ENCODE peak calls at places on chromosomes 13 and 19, in four cellular contexts. Z, X, D and Q are unnamed samples.

GRCh38 chr13:111658150-111659100 is 338.0 kb downstream of the TEX29 start:
- DNase-seq in Z (peak; percentile 58), X (no peak), D (peak; percentile 3), Q (no peak)

GRCh38 chr19:51799311-51799997 is 4.5 kb downstream of the FPR3 start:
- DNase-seq in Z (peak; percentile 31), X (no peak), D (peak; percentile 93), Q (no peak)

GRCh38 chr13:44759222-44759721 is 183.1 kb upstream of the TSC22D1 start:
- DNase-seq in Z (no peak), X (no peak), D (no peak), Q (no peak)

GRCh38 chr19:14686411-14686810 is 3.4 kb upstream of the ZNF333 start:
- DNase-seq in Z (no peak), X (no peak), D (no peak), Q (no peak)

GRCh38 chr19:58409010-58409790 is 751 bp downstream of the ZNF584 start:
- DNase-seq in Z (no peak), X (no peak), D (peak; percentile 41), Q (no peak)

GRCh38 chr13:73809561-73809960 is 324.6 kb downstream of the KLF12 start:
- DNase-seq in Z (no peak), X (no peak), D (no peak), Q (no peak)

GRCh38 chr13:83881917-83882625 is at the start of gene SLITRK1:
- DNase-seq in Z (peak; percentile 39), X (no peak), D (no peak), Q (peak; percentile 8)

GRCh38 chr13:113083402-113084061 is 22.1 kb upstream of the F7 start:
- DNase-seq in Z (peak; percentile 70), X (no peak), D (no peak), Q (no peak)

GRCh38 chr19:3510727-3511126 is 4.6 kb downstream of the FZR1 start:
- DNase-seq in Z (peak; percentile 66), X (no peak), D (no peak), Q (no peak)
- H3K9me3 ChIP-seq in Z (no peaks in the 10 kb centered on the region), X (no peaks in the 10 kb centered on the region), D (no peaks in the 10 kb centered on the region), Q (no peaks in the 10 kb centered on the region)

GRCh38 chr19:44496711-44497110 is 3.6 kb downstream of the ZNF180 start:
- DNase-seq in Z (no peak), X (no peak), D (no peak), Q (no peak)
- H3K9me3 ChIP-seq in Z (peaks cover 71% of the 10 kb centered on the region), X (peaks cover 87% of the 10 kb centered on the region), D (peaks cover 65% of the 10 kb centered on the region), Q (peaks cover 43% of the 10 kb centered on the region)

GRCh38 chr19:50044922-50045321 is 19.1 kb downstream of the ZNF473 start:
- DNase-seq in Z (no peak), X (no peak), D (no peak), Q (no peak)
- H3K9me3 ChIP-seq in Z (peaks cover 25% of the 10 kb centered on the region), X (peaks cover 100% of the 10 kb centered on the region), D (peaks cover 35% of the 10 kb centered on the region), Q (peaks cover 6% of the 10 kb centered on the region)

GRCh38 chr19:18342090-18342632 is 1.8 kb downstream of the PGPEP1 start:
- DNase-seq in Z (no peak), X (no peak), D (no peak), Q (no peak)

GRCh38 chr19:18339703-18340102 is 695 bp upstream of the PGPEP1 start:
- DNase-seq in Z (no peak), X (peak; percentile 48), D (no peak), Q (no peak)

GRCh38 chr19:18340990-18341868 is 831 bp downstream of the PGPEP1 start:
- DNase-seq in Z (peak; percentile 89), X (no peak), D (peak; percentile 64), Q (peak; percentile 25)

GRCh38 chr19:18338471-18339001 is 1.9 kb upstream of the PGPEP1 start:
- DNase-seq in Z (no peak), X (no peak), D (no peak), Q (no peak)

DNA sequence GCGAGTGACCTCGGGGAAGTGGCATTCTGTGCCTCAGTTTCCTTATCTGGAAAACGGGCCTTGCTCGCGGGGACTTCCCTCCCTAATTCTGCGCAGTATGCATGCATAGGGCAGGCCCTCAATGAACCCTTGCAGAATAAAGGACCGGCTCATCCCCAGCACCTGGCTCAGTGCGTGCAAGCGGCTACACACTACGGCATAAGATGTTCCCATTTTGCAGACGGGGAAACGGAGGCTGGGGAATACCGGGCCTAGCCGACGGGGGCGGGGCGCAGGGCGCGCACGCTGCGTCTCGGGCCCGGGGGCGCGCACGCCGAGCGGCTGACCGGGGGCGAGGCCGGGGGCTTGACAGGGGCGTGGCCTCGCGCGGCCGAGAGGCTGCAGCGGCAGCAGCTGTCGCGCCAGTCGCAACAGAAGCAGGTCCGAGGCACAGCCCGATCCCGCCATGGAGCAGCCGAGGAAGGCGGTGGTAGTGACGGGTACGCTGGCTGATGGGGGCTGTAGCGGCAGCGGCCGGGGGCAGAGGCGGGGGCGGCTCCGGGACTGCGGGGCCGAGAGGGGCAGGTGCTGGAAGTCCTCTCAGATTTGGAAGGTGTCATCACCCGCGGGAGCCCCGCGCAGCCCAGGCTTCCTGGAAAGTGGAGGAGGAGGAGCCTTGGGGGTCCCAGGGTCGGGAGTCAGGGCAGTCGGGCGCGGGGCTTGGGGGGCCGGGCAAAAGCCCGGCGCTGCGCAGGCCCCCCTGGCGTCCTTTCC is at the start of gene PGPEP1:
- DNase-seq in Z (peak; percentile 97), X (no peak), D (peak; percentile 66), Q (peak; percentile 49)
- H3K9me3 ChIP-seq in Z (no peaks in the 10 kb centered on the region), X (no peaks in the 10 kb centered on the region), D (no peaks in the 10 kb centered on the region), Q (no peaks in the 10 kb centered on the region)